ENCODE peak calls at places on chromosome 7, in eight cellular contexts. W, J, V, B, H, U, D and K are unnamed samples.

GRCh38 chr7:143376396-143376795 is 4.7 kb upstream of the ZYX start:
- DNase-seq in W (no peak), J (peak), V (no peak), B (no peak), H (no peak), U (no peak), D (no peak), K (no peak)

GRCh38 chr7:39592586-39592985 is 26.4 kb downstream of the YAE1 start:
- DNase-seq in W (no peak), J (no peak), V (no peak), B (no peak), H (no peak), U (no peak), D (no peak), K (no peak)

GRCh38 chr7:114175140-114175539 is 239.5 kb upstream of the FOXP2 start:
- DNase-seq in W (no peak), J (no peak), V (no peak), B (no peak), H (no peak), U (no peak), D (no peak), K (no peak)

GRCh38 chr7:47586925-47587324 is 5.0 kb upstream of the TNS3 start:
- DNase-seq in W (no peak), J (no peak), V (no peak), B (no peak), H (no peak), U (no peak), D (peak), K (no peak)

GRCh38 chr7:107446531-107446930 is 23.3 kb upstream of the GPR22 start:
- DNase-seq in W (no peak), J (no peak), V (no peak), B (no peak), H (no peak), U (no peak), D (no peak), K (no peak)

GRCh38 chr7:34133356-34133982 is 228.1 kb downstream of the BMPER start:
- DNase-seq in W (no peak), J (no peak), V (no peak), B (no peak), H (no peak), U (no peak), D (peak), K (no peak)

GRCh38 chr7:5635461-5636445 is 145.7 kb downstream of the RNF216 start:
- DNase-seq in W (no peak), J (peak), V (no peak), B (no peak), H (no peak), U (no peak), D (no peak), K (no peak)

GRCh38 chr7:139613971-139614411 is 90.5 kb downstream of the CLEC2L start:
- DNase-seq in W (no peak), J (no peak), V (no peak), B (no peak), H (no peak), U (no peak), D (no peak), K (no peak)

GRCh38 chr7:25843467-25843866 is 308.5 kb upstream of the NFE2L3 start:
- DNase-seq in W (no peak), J (no peak), V (no peak), B (no peak), H (no peak), U (no peak), D (no peak), K (no peak)

GRCh38 chr7:73761854-73762658 is 8.0 kb downstream of the CLDN3 start:
- DNase-seq in W (no peak), J (no peak), V (no peak), B (no peak), H (no peak), U (no peak), D (no peak), K (no peak)

GRCh38 chr7:131625817-131626372 is 69.5 kb upstream of the PODXL start:
- DNase-seq in W (peak), J (no peak), V (no peak), B (no peak), H (no peak), U (no peak), D (peak), K (no peak)

GRCh38 chr7:33039257-33039904 is 23.2 kb downstream of the NT5C3A start:
- DNase-seq in W (no peak), J (no peak), V (no peak), B (no peak), H (no peak), U (no peak), D (no peak), K (no peak)

GRCh38 chr7:151455690-151456089 is 15.7 kb upstream of the CRYGN start:
- DNase-seq in W (no peak), J (no peak), V (no peak), B (no peak), H (no peak), U (no peak), D (no peak), K (no peak)

GRCh38 chr7:79529214-79529895 is 75.9 kb upstream of the MAGI2 start:
- DNase-seq in W (no peak), J (no peak), V (no peak), B (no peak), H (no peak), U (no peak), D (no peak), K (no peak)

GRCh38 chr7:96238976-96239766 is 82.7 kb downstream of the SLC25A13 start:
- DNase-seq in W (no peak), J (no peak), V (no peak), B (no peak), H (no peak), U (no peak), D (no peak), K (no peak)

GRCh38 chr7:70925411-70926115 is 206.4 kb upstream of the GALNT17 start:
- DNase-seq in W (no peak), J (no peak), V (no peak), B (no peak), H (no peak), U (no peak), D (no peak), K (no peak)

GRCh38 chr7:117074378-117074777 is 121.1 kb downstream of the ST7 start:
- DNase-seq in W (no peak), J (no peak), V (no peak), B (no peak), H (no peak), U (no peak), D (no peak), K (no peak)

GRCh38 chr7:29609162-29610030 is 45.8 kb downstream of the PRR15 start:
- DNase-seq in W (no peak), J (no peak), V (peak), B (no peak), H (no peak), U (no peak), D (peak), K (peak)

GRCh38 chr7:22660732-22661131 is 66.3 kb upstream of the IL6 start:
- DNase-seq in W (no peak), J (no peak), V (no peak), B (no peak), H (no peak), U (no peak), D (no peak), K (peak)

GRCh38 chr7:92768501-92769360 is 67.6 kb downstream of the CDK6 start:
- DNase-seq in W (no peak), J (no peak), V (no peak), B (no peak), H (no peak), U (no peak), D (no peak), K (no peak)

GRCh38 chr7:55546826-55547225 is 25.5 kb downstream of the VOPP1 start:
- DNase-seq in W (peak), J (peak), V (peak), B (peak), H (no peak), U (peak), D (peak), K (no peak)

GRCh38 chr7:100489824-100490223 is 6.1 kb downstream of the NYAP1 start:
- DNase-seq in W (no peak), J (no peak), V (peak), B (no peak), H (no peak), U (no peak), D (peak), K (peak)
- H3K27ac ChIP-seq in W (no peak), J (no peak), V (no peak), B (no peak), H (no peak), U (no peak), D (no peak), K (no peak)

GRCh38 chr7:102983602-102984001 is 70.8 kb downstream of the LRRC17 start:
- DNase-seq in W (no peak), J (no peak), V (no peak), B (no peak), H (no peak), U (no peak), D (no peak), K (no peak)
- H3K27ac ChIP-seq in W (no peak), J (no peak), V (no peak), B (peak), H (no peak), U (no peak), D (no peak), K (no peak)

DNA sequence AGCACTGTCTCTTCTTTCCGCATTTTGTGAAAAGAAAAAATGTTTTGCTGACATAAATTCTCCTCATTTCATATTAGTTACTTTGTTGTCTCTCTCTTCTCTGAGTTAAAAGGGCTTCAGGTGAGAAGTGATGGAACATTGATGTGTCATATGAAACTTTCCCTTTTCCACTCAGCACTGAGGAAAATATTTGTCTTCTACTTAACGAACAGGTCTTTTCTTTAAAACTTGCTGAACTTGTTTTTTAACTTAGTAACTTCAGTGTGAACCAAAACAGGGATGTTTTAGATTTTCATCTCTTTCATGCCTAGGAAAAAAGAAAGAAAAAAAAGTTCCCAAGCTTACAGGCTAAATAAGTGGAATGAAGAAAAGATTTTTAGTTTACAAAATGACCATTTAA is 19.0 kb upstream of the TSPAN12 start:
- DNase-seq in W (no peak), J (no peak), V (no peak), B (no peak), H (no peak), U (no peak), D (no peak), K (no peak)
- H3K27ac ChIP-seq in W (no peak), J (no peak), V (no peak), B (no peak), H (no peak), U (no peak), D (no peak), K (no peak)

GRCh38 chr7:155559519-155560108 is 13.3 kb upstream of the CNPY1 start:
- DNase-seq in W (no peak), J (no peak), V (no peak), B (no peak), H (no peak), U (no peak), D (no peak), K (no peak)
- H3K27ac ChIP-seq in W (no peak), J (no peak), V (no peak), B (no peak), H (no peak), U (no peak), D (no peak), K (no peak)

DNA sequence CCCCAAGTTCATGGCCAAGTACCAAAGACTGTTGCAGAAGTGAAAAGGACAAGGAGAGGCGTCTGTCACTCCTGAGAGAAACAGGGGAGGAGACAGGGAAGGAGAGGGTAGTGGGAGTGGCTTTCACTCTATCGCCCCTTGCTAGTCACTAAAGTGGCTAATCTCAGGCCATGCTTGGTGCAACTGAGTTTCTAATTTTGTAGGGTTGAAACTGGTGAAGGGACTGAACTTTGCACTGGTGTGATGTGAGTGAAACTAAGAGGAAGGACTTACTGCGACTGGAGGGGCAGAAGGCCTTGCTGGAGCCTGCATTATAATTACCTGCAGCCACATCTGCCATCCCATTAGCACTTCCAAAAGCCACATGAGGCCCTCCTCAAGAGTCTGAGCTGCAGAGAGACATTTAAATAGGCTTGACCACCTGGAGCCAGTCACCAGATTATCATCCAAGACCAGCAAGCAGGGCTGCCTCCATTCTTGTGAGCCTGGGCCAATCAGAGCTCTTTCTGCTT is 107.2 kb upstream of the EEPD1 start:
- DNase-seq in W (no peak), J (no peak), V (no peak), B (no peak), H (no peak), U (no peak), D (no peak), K (no peak)
- H3K27ac ChIP-seq in W (peak), J (peak), V (peak), B (peak), H (no peak), U (peak), D (peak), K (no peak)

DNA sequence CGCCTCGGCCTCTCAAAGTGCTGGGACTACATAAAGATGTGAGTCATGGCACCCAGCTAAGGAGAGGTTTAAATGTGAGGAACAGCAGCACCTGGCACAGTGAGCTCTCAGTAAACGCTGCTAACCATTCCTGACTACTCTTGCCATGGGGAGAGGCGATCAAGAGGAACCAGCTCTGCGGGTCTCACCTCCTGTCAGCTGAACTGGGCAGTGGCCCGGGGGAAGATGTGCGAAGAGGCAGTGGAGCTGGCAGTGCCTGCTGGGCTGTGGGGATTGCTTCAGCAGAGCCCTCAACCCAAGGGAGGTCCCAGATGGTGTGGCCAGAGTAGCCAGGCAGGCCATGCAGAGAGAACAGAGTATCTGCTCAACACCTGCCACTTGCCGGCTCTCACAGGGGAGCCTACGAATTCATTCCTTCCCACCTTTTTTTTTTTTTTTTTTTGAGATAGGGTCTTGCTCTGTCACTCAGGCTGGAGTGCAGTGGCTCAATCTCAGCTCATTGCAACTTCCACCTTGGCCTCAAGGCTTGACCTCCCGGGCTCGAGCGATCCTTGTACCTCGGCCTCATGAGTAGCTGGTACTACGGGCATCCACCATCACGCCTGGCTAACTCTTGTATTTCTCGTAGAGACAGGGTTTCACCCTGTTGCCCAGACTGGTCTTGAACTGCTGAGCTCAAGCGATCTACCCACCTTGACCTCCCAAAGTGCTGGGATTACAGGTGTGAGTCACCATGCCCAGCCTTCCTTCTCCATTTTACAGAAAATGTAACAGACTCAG is 6.8 kb downstream of the POLM start:
- DNase-seq in W (no peak), J (no peak), V (no peak), B (no peak), H (no peak), U (no peak), D (no peak), K (no peak)
- H3K27ac ChIP-seq in W (peak), J (no peak), V (peak), B (peak), H (no peak), U (no peak), D (no peak), K (peak)

GRCh38 chr7:138208864-138209263 is 132.6 kb downstream of the AKR1D1 start:
- DNase-seq in W (no peak), J (no peak), V (no peak), B (no peak), H (no peak), U (no peak), D (no peak), K (no peak)
- H3K27ac ChIP-seq in W (no peak), J (no peak), V (no peak), B (no peak), H (no peak), U (no peak), D (no peak), K (no peak)

GRCh38 chr7:66296555-66296954 is 91.4 kb downstream of the TPST1 start:
- DNase-seq in W (no peak), J (no peak), V (no peak), B (no peak), H (no peak), U (no peak), D (no peak), K (no peak)
- H3K27ac ChIP-seq in W (no peak), J (no peak), V (no peak), B (no peak), H (no peak), U (no peak), D (peak), K (no peak)

DNA sequence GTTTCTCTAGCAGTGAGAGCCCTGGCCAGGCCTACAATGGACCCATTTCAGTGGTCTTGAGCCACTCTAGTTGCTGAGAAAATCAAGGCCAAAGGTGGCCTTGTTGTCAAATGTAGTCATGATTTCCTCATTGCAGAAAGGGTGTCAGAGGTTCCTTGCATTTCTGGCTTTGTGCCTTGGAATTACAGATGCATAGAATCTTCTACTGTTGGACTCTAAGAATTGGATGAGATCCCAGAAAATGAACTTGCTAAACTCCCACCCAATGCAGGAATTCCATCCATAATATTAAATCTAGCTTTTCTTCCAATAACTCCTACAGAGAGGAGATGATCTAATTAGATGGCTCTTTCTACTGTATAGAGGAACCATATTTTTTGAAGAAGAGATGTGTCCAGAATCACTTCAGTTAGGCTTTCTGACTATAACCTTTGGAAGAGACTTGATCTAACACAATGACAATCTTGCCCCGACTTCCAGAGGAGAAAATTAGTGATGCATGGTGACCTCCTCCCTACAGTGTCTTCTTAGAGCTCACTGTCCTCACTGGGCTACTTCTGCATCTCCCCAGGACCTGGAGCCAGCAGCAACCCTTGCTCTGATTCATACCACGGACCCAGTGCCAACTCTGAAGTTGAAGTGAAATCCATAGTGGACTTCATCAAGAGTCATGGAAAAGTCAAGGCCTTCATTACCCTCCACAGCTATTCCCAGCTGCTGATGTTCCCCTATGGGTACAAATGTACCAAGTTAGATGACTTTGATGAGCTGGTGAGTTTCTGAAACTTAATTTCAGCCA is 12.4 kb downstream of the CPA2 start:
- DNase-seq in W (no peak), J (no peak), V (no peak), B (no peak), H (no peak), U (no peak), D (no peak), K (no peak)
- H3K27ac ChIP-seq in W (no peak), J (no peak), V (no peak), B (no peak), H (no peak), U (no peak), D (no peak), K (no peak)